ENCODE peak calls at places on chromosomes 4 and X, in four cellular contexts. One of them, this sample, is unnamed.

GRCh38 chr4:106868381-106869035 is 167.6 kb downstream of the DKK2 start:
- DNase-seq in fibroblast of the aortic adventitia: peak
- DNase-seq in AG04450: no peak
- DNase-seq in cardiac fibroblast: peak
- DNase-seq in this sample: no peak

GRCh38 chrX:254630-255215 is 26.5 kb upstream of the PLCXD1 start:
- DNase-seq in fibroblast of the aortic adventitia: no peak
- DNase-seq in AG04450: no peak
- DNase-seq in cardiac fibroblast: no peak
- DNase-seq in this sample: peak

GRCh38 chrX:133448512-133449076 is 33.3 kb upstream of the GPC4 start:
- DNase-seq in fibroblast of the aortic adventitia: peak
- DNase-seq in cardiac fibroblast: no peak
- DNase-seq in AG04450: no peak
- DNase-seq in this sample: no peak

GRCh38 chrX:51336584-51336983 is 4.0 kb downstream of the NUDT10 start:
- DNase-seq in cardiac fibroblast: peak
- DNase-seq in fibroblast of the aortic adventitia: peak
- DNase-seq in AG04450: no peak
- DNase-seq in this sample: no peak

GRCh38 chr4:173457893-173458292 is 59.0 kb upstream of the SCRG1 start:
- DNase-seq in AG04450: no peak
- DNase-seq in fibroblast of the aortic adventitia: no peak
- DNase-seq in cardiac fibroblast: no peak
- DNase-seq in this sample: no peak

GRCh38 chr4:145034727-145035211 is 63.2 kb downstream of the ANAPC10 start:
- DNase-seq in cardiac fibroblast: peak
- DNase-seq in fibroblast of the aortic adventitia: peak
- DNase-seq in AG04450: peak
- DNase-seq in this sample: no peak

GRCh38 chr4:119646347-119647071 is 17.9 kb upstream of the PDE5A start:
- DNase-seq in AG04450: no peak
- DNase-seq in fibroblast of the aortic adventitia: peak
- DNase-seq in cardiac fibroblast: peak
- DNase-seq in this sample: no peak

GRCh38 chr4:104901438-104901837 is 245.2 kb upstream of the TET2 start:
- DNase-seq in fibroblast of the aortic adventitia: peak
- DNase-seq in cardiac fibroblast: peak
- DNase-seq in AG04450: no peak
- DNase-seq in this sample: no peak

GRCh38 chrX:13373807-13374187 is 53.9 kb upstream of the ATXN3L start:
- DNase-seq in fibroblast of the aortic adventitia: peak
- DNase-seq in cardiac fibroblast: peak
- DNase-seq in AG04450: no peak
- DNase-seq in this sample: no peak

GRCh38 chr4:73383452-73383851 is 20.6 kb upstream of the ALB start:
- DNase-seq in AG04450: no peak
- DNase-seq in fibroblast of the aortic adventitia: no peak
- DNase-seq in cardiac fibroblast: no peak
- DNase-seq in this sample: no peak

GRCh38 chrX:111244238-111244750 is 26.0 kb downstream of the CAPN6 start:
- DNase-seq in cardiac fibroblast: peak
- DNase-seq in AG04450: no peak
- DNase-seq in fibroblast of the aortic adventitia: peak
- DNase-seq in this sample: no peak

GRCh38 chr4:93199492-93199891 is 629.1 kb upstream of the ATOH1 start:
- DNase-seq in AG04450: no peak
- DNase-seq in cardiac fibroblast: peak
- DNase-seq in fibroblast of the aortic adventitia: peak
- DNase-seq in this sample: no peak

GRCh38 chrX:47313056-47313455 is 57.3 kb upstream of the ZNF157 start:
- DNase-seq in cardiac fibroblast: peak
- DNase-seq in fibroblast of the aortic adventitia: no peak
- DNase-seq in AG04450: no peak
- DNase-seq in this sample: no peak

GRCh38 chr4:8030121-8030781 is 90.6 kb upstream of the AFAP1 start:
- DNase-seq in fibroblast of the aortic adventitia: no peak
- DNase-seq in cardiac fibroblast: no peak
- DNase-seq in AG04450: no peak
- DNase-seq in this sample: peak

GRCh38 chr4:108171541-108172230 is 3.0 kb upstream of the LEF1 start:
- DNase-seq in fibroblast of the aortic adventitia: no peak
- DNase-seq in AG04450: no peak
- DNase-seq in cardiac fibroblast: no peak
- DNase-seq in this sample: no peak

GRCh38 chr4:124854968-124855367 is 142.4 kb upstream of the ANKRD50 start:
- DNase-seq in fibroblast of the aortic adventitia: peak
- DNase-seq in AG04450: no peak
- DNase-seq in cardiac fibroblast: no peak
- DNase-seq in this sample: no peak

GRCh38 chr4:39047691-39048090 is 14.3 kb upstream of the KLHL5 start:
- DNase-seq in fibroblast of the aortic adventitia: peak
- DNase-seq in cardiac fibroblast: peak
- DNase-seq in AG04450: no peak
- DNase-seq in this sample: no peak

GRCh38 chr4:127521463-127521862 is 111.3 kb upstream of the INTU start:
- DNase-seq in AG04450: no peak
- DNase-seq in cardiac fibroblast: no peak
- DNase-seq in fibroblast of the aortic adventitia: no peak
- DNase-seq in this sample: no peak

GRCh38 chr4:73068496-73069337 is 799 bp downstream of the COX18 start:
- DNase-seq in AG04450: no peak
- DNase-seq in cardiac fibroblast: peak
- DNase-seq in fibroblast of the aortic adventitia: peak
- DNase-seq in this sample: no peak

GRCh38 chr4:82753725-82754410 is 44.7 kb downstream of the SCD5 start:
- DNase-seq in AG04450: no peak
- DNase-seq in fibroblast of the aortic adventitia: peak
- DNase-seq in cardiac fibroblast: peak
- DNase-seq in this sample: no peak

GRCh38 chrX:140712413-140713173 is 3.0 kb downstream of the LINC00632 start:
- DNase-seq in AG04450: no peak
- DNase-seq in cardiac fibroblast: peak
- DNase-seq in fibroblast of the aortic adventitia: no peak
- DNase-seq in this sample: no peak

GRCh38 chr4:2461246-2461960 is 7.5 kb upstream of the RNF4 start:
- DNase-seq in cardiac fibroblast: no peak
- DNase-seq in fibroblast of the aortic adventitia: no peak
- DNase-seq in AG04450: no peak
- DNase-seq in this sample: no peak

GRCh38 chr4:22515888-22516541 is at the start of gene ADGRA3:
- DNase-seq in fibroblast of the aortic adventitia: peak
- DNase-seq in AG04450: no peak
- DNase-seq in cardiac fibroblast: peak
- DNase-seq in this sample: peak

GRCh38 chrX:57607295-57608187 is 15.7 kb downstream of the ZXDB start:
- DNase-seq in cardiac fibroblast: no peak
- DNase-seq in fibroblast of the aortic adventitia: no peak
- DNase-seq in AG04450: no peak
- DNase-seq in this sample: peak

GRCh38 chr4:16916719-16917337 is 18.4 kb upstream of the LDB2 start:
- DNase-seq in fibroblast of the aortic adventitia: peak
- DNase-seq in AG04450: no peak
- DNase-seq in cardiac fibroblast: peak
- DNase-seq in this sample: no peak

GRCh38 chr4:116018831-116019230 is 905.4 kb upstream of the NDST4 start:
- DNase-seq in AG04450: no peak
- DNase-seq in cardiac fibroblast: no peak
- DNase-seq in fibroblast of the aortic adventitia: no peak
- DNase-seq in this sample: no peak

GRCh38 chr4:73676881-73677323 is 56.7 kb upstream of the RASSF6 start:
- DNase-seq in cardiac fibroblast: peak
- DNase-seq in fibroblast of the aortic adventitia: peak
- DNase-seq in AG04450: peak
- DNase-seq in this sample: no peak

GRCh38 chr4:985123-985830 is 1.6 kb upstream of the IDUA start:
- DNase-seq in AG04450: no peak
- DNase-seq in fibroblast of the aortic adventitia: no peak
- DNase-seq in cardiac fibroblast: peak
- DNase-seq in this sample: no peak

GRCh38 chrX:125998432-125998831 is 167.7 kb downstream of the DCAF12L2 start:
- DNase-seq in fibroblast of the aortic adventitia: no peak
- DNase-seq in cardiac fibroblast: no peak
- DNase-seq in AG04450: no peak
- DNase-seq in this sample: no peak
- TF ChIP-seq CTCF in fibroblast of the aortic adventitia: no peak
- TF ChIP-seq CTCF in cardiac fibroblast: peak
- TF ChIP-seq CTCF in AG04450: no peak
- TF ChIP-seq CTCF in this sample: peak

GRCh38 chrX:10326578-10326977 is 169.8 kb downstream of the CLCN4 start:
- DNase-seq in cardiac fibroblast: peak
- DNase-seq in fibroblast of the aortic adventitia: peak
- DNase-seq in AG04450: no peak
- DNase-seq in this sample: no peak
- TF ChIP-seq CTCF in cardiac fibroblast: peak
- TF ChIP-seq CTCF in fibroblast of the aortic adventitia: peak
- TF ChIP-seq CTCF in AG04450: peak
- TF ChIP-seq CTCF in this sample: peak

GRCh38 chr4:23718435-23718834 is 171.4 kb downstream of the PPARGC1A start:
- DNase-seq in cardiac fibroblast: no peak
- DNase-seq in fibroblast of the aortic adventitia: no peak
- DNase-seq in AG04450: no peak
- DNase-seq in this sample: no peak

GRCh38 chr4:23717528-23718248 is 172.2 kb downstream of the PPARGC1A start:
- DNase-seq in cardiac fibroblast: peak
- DNase-seq in fibroblast of the aortic adventitia: peak
- DNase-seq in AG04450: no peak
- DNase-seq in this sample: no peak

DNA sequence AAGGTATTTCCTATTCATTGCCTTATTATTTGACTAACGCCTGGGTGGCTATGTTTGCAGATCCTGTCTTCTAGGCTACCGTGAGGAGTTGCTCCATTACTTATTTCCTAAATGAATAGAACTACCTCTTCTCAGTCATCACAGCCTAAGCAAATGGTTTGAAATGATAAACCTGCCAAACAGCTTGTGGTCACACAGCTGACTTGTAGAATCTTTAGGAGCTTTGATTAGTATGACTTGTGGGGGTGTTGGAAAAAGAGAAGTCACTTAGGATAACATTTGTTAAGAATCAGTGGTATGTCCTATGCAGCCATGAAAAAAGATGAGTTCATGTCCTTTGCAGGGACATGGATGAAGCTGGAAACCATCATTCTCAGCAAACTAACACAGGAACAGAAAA is 169.3 kb downstream of the PPARGC1A start:
- DNase-seq in fibroblast of the aortic adventitia: no peak
- DNase-seq in cardiac fibroblast: peak
- DNase-seq in AG04450: no peak
- DNase-seq in this sample: no peak
- TF ChIP-seq CTCF in fibroblast of the aortic adventitia: no peak
- TF ChIP-seq CTCF in cardiac fibroblast: no peak
- TF ChIP-seq CTCF in AG04450: no peak
- TF ChIP-seq CTCF in this sample: no peak

GRCh38 chrX:110049096-110049495 is 46.2 kb downstream of the TMEM164 start:
- DNase-seq in AG04450: no peak
- DNase-seq in fibroblast of the aortic adventitia: no peak
- DNase-seq in cardiac fibroblast: no peak
- DNase-seq in this sample: no peak

GRCh38 chrX:110053453-110053852 is 50.5 kb downstream of the TMEM164 start:
- DNase-seq in fibroblast of the aortic adventitia: no peak
- DNase-seq in cardiac fibroblast: no peak
- DNase-seq in AG04450: no peak
- DNase-seq in this sample: no peak

GRCh38 chrX:110051559-110051958 is 48.6 kb downstream of the TMEM164 start:
- DNase-seq in fibroblast of the aortic adventitia: no peak
- DNase-seq in cardiac fibroblast: no peak
- DNase-seq in AG04450: no peak
- DNase-seq in this sample: no peak

GRCh38 chrX:110050386-110050785 is 47.5 kb downstream of the TMEM164 start:
- DNase-seq in cardiac fibroblast: no peak
- DNase-seq in AG04450: no peak
- DNase-seq in fibroblast of the aortic adventitia: no peak
- DNase-seq in this sample: no peak

GRCh38 chrX:110050885-110051284 is 48.0 kb downstream of the TMEM164 start:
- DNase-seq in fibroblast of the aortic adventitia: no peak
- DNase-seq in cardiac fibroblast: no peak
- DNase-seq in AG04450: no peak
- DNase-seq in this sample: no peak
- TF ChIP-seq CTCF in fibroblast of the aortic adventitia: no peak
- TF ChIP-seq CTCF in cardiac fibroblast: no peak
- TF ChIP-seq CTCF in AG04450: no peak
- TF ChIP-seq CTCF in this sample: no peak

GRCh38 chr4:148704291-148704690 is 262.1 kb upstream of the NR3C2 start:
- DNase-seq in fibroblast of the aortic adventitia: no peak
- DNase-seq in cardiac fibroblast: no peak
- DNase-seq in AG04450: no peak
- DNase-seq in this sample: no peak
- TF ChIP-seq CTCF in fibroblast of the aortic adventitia: no peak
- TF ChIP-seq CTCF in cardiac fibroblast: peak
- TF ChIP-seq CTCF in AG04450: no peak
- TF ChIP-seq CTCF in this sample: no peak